ENCODE peak calls at places on chromosomes 1 and 21, in four cellular contexts. Y is fibroblast of pulmonary artery, C is heart left ventricle, A is left ventricle myocardium inferior. I is an unnamed sample.

GRCh38 chr21:37454869-37455503 is 88.4 kb downstream of the DYRK1A start:
- DNase-seq in C (no peak), Y (no peak), A (no peak), I (no peak)

GRCh38 chr1:64047549-64047969 is 155.9 kb upstream of the UBE2U start:
- DNase-seq in A (no peak), Y (no peak), C (no peak), I (no peak)

GRCh38 chr1:2859881-2860430 is 58.5 kb upstream of the TTC34 start:
- DNase-seq in A (no peak), C (no peak), Y (no peak), I (no peak)

GRCh38 chr1:11522400-11523235 is 43.7 kb downstream of the DISP3 start:
- DNase-seq in A (no peak), C (no peak), Y (no peak), I (no peak)

GRCh38 chr1:116494351-116494692 is 76.5 kb downstream of the CD58 start:
- DNase-seq in Y (no peak), A (no peak), C (no peak), I (peak)

GRCh38 chr1:192559115-192560006 is 16.2 kb upstream of the RGS1 start:
- DNase-seq in A (no peak), C (no peak), Y (peak), I (peak)

GRCh38 chr1:63914706-63915105 is 140.9 kb downstream of the ROR1 start:
- DNase-seq in A (no peak), C (no peak), Y (no peak), I (no peak)

GRCh38 chr1:71586030-71586429 is 505.2 kb upstream of the ZRANB2 start:
- DNase-seq in Y (no peak), C (no peak), A (no peak), I (no peak)

GRCh38 chr1:214380986-214381695 is 100.2 kb downstream of the SMYD2 start:
- DNase-seq in Y (no peak), C (no peak), A (no peak), I (peak)

GRCh38 chr1:21232044-21232443 is 55.3 kb upstream of the EIF4G3 start:
- DNase-seq in C (no peak), Y (peak), A (no peak), I (peak)

GRCh38 chr1:172662464-172663109 is 3.7 kb downstream of the FASLG start:
- DNase-seq in C (no peak), A (peak), Y (peak), I (no peak)

GRCh38 chr1:5269901-5270300 is 615.5 kb downstream of the AJAP1 start:
- DNase-seq in Y (no peak), C (no peak), A (no peak), I (no peak)

GRCh38 chr1:162384601-162385279 is 3.2 kb downstream of the C1orf226 start:
- DNase-seq in Y (no peak), C (no peak), A (no peak), I (no peak)

GRCh38 chr1:167272375-167272957 is 51.8 kb downstream of the POU2F1 start:
- DNase-seq in Y (no peak), A (no peak), C (no peak), I (no peak)

GRCh38 chr21:43303240-43304178 is 123.4 kb downstream of the SIK1 start:
- DNase-seq in Y (no peak), C (peak), A (peak), I (no peak)

GRCh38 chr1:205576805-205577761 is 54.7 kb downstream of the ELK4 start:
- DNase-seq in Y (no peak), A (no peak), C (no peak), I (no peak)
- TF ChIP-seq CTCF in Y (no peak), A (no peak), C (no peak), I (no peak)

DNA sequence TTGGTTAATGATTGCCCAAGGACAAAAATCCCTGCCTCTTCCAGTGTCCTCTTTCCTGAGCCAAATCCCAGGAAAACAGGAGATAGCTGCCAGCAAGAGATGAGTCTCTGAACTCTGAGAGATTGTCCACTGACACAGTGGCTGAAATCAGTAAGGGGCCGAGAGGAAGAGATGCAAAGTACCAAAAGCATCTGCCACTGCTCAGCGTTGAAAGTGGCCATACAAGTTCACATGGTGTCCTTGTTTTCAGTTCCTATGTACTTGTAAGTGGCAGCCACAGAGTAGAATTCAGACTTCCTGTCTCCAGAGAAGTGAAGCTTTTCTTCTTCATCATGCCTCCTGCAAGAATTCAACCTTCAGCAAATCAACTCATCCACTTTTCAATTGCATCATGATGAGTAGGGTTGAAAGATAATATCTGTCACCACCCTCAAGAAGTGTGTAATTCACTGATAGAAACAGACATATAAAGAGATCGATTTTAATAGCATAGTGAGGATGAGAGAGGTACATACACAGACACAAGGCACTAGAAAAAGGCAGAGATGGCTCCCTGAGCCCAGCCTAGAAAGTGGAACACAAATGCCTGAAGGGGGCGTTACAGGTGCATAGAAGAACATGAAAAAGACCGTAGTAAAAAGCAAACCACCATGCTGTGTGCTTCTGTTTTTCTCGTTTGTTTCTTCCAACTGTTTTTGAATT is 185.8 kb downstream of the MRPL39 start:
- DNase-seq in Y (peak), C (no peak), A (no peak), I (peak)
- H3K4me3 ChIP-seq in Y (no peak), C (no peak), A (no peak), I (no peak)

GRCh38 chr1:42430286-42430685 is 25.5 kb downstream of the ZMYND12 start:
- DNase-seq in Y (no peak), C (no peak), A (no peak), I (peak)
- TF ChIP-seq CTCF in Y (no peak), C (no peak), A (no peak), I (no peak)

GRCh38 chr1:206769331-206769731 is 1.2 kb upstream of the IL19 start:
- DNase-seq in A (no peak), Y (no peak), C (no peak), I (no peak)
- H3K4me3 ChIP-seq in A (peak), Y (no peak), C (no peak), I (no peak)

GRCh38 chr1:85494957-85495266 is 30.0 kb upstream of the DDAH1 start:
- DNase-seq in C (no peak), Y (peak), A (no peak), I (peak)
- TF ChIP-seq CTCF in C (peak), Y (peak), A (peak), I (peak)

GRCh38 chr1:248904437-248905216 is 1.4 kb upstream of the PGBD2 start:
- DNase-seq in C (no peak), Y (no peak), A (no peak), I (no peak)
- H3K4me3 ChIP-seq in C (no peak), Y (no peak), A (no peak), I (no peak)

GRCh38 chr21:28213221-28213620 is 779.5 kb downstream of the LTN1 start:
- DNase-seq in C (no peak), Y (no peak), A (no peak), I (peak)
- TF ChIP-seq CTCF in C (no peak), Y (no peak), A (no peak), I (no peak)

DNA sequence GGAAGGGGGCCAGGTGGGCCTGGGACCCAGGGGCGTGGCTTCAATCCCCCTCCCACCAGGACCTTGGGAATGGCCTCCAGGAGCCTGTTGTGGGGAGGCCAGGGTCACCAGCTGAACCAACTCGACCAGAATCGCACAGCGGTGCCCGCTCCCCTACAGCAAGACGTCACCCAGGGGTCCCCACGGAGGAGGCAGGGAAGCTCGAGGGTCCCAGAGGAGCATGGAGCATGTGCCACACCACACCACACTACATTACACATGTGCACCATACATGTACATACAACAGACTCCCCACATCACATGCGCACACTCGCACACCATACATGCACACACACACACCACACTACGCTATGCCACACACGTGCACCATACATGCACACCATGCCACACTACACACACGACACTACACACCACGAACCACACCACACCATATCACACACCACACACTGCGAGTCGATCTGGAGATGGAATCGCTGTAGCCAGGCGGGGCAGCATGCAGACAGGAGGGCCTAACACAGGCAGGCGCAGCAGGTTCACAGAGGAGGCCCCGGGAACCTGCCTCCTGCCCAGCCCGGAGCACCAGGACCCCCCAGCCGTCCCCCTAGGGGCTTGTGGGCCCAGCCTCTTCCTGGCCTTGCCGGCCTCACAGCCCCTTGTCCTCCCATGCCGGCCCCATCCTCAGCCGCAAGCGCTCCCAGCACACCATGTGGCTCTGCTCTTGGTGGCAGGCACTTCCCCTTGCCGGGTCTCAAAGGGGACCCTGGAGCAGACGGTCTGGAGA is 596 bp downstream of the ITGB2 start:
- DNase-seq in Y (no peak), C (peak), A (peak), I (no peak)
- H3K4me3 ChIP-seq in Y (no peak), C (peak), A (peak), I (no peak)

DNA sequence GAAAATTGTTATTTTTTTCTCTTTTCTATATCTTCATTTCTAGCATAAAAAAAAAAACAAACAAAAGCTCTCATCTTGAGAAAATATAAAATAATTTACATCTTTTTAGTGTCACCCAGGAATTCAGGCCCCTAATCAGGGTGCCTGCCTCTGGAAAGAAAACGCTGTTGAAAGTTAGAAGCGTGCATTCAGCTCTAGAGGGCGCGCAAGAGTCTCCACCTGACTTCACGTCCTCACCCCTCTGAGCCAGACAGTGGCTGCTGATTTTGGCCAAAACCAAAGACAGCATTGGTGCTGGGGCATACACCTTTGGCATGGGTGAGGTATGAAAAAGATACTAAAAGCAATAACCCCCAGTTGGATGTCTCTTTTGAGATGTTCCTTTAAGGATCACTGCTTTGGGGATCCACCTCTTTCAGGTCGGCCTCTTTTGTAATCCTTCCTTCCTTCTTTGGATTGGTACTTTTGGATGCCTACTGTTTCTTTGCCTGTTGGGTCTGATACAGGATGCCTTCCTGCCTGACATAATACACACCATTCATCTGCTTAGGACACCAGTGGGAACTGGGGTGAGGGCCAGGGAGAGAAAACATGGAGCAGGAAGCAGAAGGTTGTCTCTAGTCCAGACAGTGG is 77.6 kb upstream of the CHRM3 start:
- DNase-seq in A (no peak), C (peak), Y (no peak), I (no peak)
- TF ChIP-seq CTCF in A (peak), C (peak), Y (peak), I (no peak)

DNA sequence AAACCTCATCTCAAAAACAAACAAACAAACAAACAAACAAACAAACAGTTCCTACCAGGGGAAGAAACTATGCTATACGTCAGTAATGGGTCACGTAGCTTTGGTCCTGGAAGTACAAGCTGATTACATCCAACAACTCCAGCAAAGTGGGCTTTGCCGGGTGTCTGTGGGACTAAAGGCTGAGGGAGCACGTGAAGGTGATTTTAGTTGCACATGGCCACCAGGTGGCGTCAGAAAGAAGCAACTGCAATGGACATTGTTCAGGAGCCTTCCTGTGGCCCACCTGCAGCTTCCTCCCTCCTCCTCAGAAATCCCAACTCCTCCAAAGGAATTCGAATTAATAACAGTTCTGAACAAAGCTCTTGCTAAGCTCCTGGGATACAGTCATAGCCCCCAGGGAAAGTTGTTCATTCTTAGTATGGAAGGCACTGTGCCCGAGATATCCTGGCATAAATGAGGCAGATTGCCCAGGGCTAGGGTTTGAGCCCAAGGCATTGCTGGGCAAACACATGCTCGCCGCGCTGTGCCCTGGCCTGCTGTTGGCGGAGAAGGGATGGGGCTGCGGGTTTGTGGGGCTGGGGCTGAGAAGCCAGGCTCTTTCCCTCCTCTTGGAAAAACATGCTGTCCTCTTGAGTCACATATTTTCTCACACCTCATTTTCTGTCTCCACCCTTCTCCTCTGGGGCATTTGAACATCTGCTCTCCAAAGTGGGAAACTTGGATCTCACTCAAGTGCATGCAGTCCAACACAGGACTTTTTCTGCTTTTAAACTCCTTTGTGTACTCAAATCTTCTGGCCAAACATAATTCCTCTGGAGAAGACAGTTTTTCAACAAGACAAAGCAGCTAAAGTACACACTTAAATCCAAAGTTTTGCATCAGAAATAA is 28.6 kb downstream of the AKNAD1 start:
- DNase-seq in A (peak), C (peak), Y (peak), I (peak)
- H3K4me3 ChIP-seq in A (no peak), C (no peak), Y (no peak), I (peak)

I was measured in fibroblast of the aortic adventitia.